ENCODE peak calls at places on chromosome 14, in seven cellular contexts. H is T-helper 9 cell, V is lower leg skin, C is ELR, G is GM23248, I is T-cell, B is NCI-H748 treated with DMSO at 0.1 percent for 48 hours. N is an unnamed sample.

GRCh38 chr14:92493492-92493891 is 20.1 kb upstream of the RIN3 start:
- DNase-seq in H (no peak), V (no peak), C (no peak), G (no peak), I (no peak), B (no peak), N (no peak)

GRCh38 chr14:54686871-54687749 is 120.2 kb downstream of the SAMD4A start:
- DNase-seq in H (no peak), V (no peak), C (no peak), G (peak; percentile 67), I (no peak), B (no peak), N (no peak)

GRCh38 chr14:75577090-75577489 is 1.3 kb upstream of the FLVCR2 start:
- DNase-seq in H (no peak), V (no peak), C (no peak), G (no peak), I (no peak), B (no peak), N (no peak)

GRCh38 chr14:20609215-20610001 is 18.2 kb upstream of the RNASE12 start:
- DNase-seq in H (peak; percentile 36), V (peak; percentile 83), C (peak; percentile 91), G (peak; percentile 92), I (peak; percentile 58), B (peak; percentile 90), N (peak; percentile 84)

GRCh38 chr14:105249175-105250007 is 1.1 kb downstream of the BTBD6 start:
- DNase-seq in H (peak; percentile 11), V (no peak), C (peak; percentile 35), G (peak; percentile 67), I (no peak), B (no peak), N (no peak)

GRCh38 chr14:90336985-90337384 is 5.2 kb upstream of the NRDE2 start:
- DNase-seq in H (no peak), V (no peak), C (no peak), G (no peak), I (no peak), B (no peak), N (no peak)

GRCh38 chr14:99270491-99271287 is 1.3 kb downstream of the BCL11B start:
- DNase-seq in H (no peak), V (no peak), C (no peak), G (peak; percentile 9), I (peak; percentile 31), B (peak; percentile 33), N (no peak)

GRCh38 chr14:101707285-101707842 is 54.1 kb upstream of the PPP2R5C start:
- DNase-seq in H (no peak), V (peak; percentile 64), C (peak; percentile 85), G (peak; percentile 84), I (peak; percentile 59), B (peak; percentile 67), N (peak; percentile 76)

GRCh38 chr14:92706386-92706785 is 42.0 kb downstream of the LGMN start:
- DNase-seq in H (no peak), V (no peak), C (no peak), G (no peak), I (no peak), B (no peak), N (no peak)

GRCh38 chr14:102758087-102758486 is 19.2 kb upstream of the TRAF3 start:
- DNase-seq in H (no peak), V (no peak), C (no peak), G (no peak), I (no peak), B (no peak), N (no peak)

GRCh38 chr14:49931523-49931922 is 38.6 kb downstream of the ARF6 start:
- DNase-seq in H (no peak), V (no peak), C (no peak), G (no peak), I (no peak), B (no peak), N (no peak)

GRCh38 chr14:58836303-58836702 is 198.5 kb downstream of the DACT1 start:
- DNase-seq in H (no peak), V (no peak), C (no peak), G (no peak), I (no peak), B (no peak), N (no peak)

GRCh38 chr14:58107041-58107440 is 45.0 kb downstream of the ARMH4 start:
- DNase-seq in H (no peak), V (no peak), C (no peak), G (no peak), I (no peak), B (no peak), N (no peak)

GRCh38 chr14:75578786-75579781 is 664 bp downstream of the FLVCR2 start:
- DNase-seq in H (no peak), V (peak; percentile 28), C (no peak), G (no peak), I (no peak), B (peak; percentile 64), N (no peak)

GRCh38 chr14:74763803-74764531 is 851 bp downstream of the YLPM1 start:
- DNase-seq in H (no peak), V (peak; percentile 14), C (peak; percentile 58), G (peak; percentile 76), I (no peak), B (no peak), N (no peak)

GRCh38 chr14:29926228-29926627 is 1.4 kb downstream of the PRKD1 start:
- DNase-seq in H (no peak), V (no peak), C (peak; percentile 13), G (peak; percentile 29), I (no peak), B (no peak), N (no peak)

GRCh38 chr14:49992901-49993335 is 100.0 kb downstream of the ARF6 start:
- DNase-seq in H (no peak), V (no peak), C (peak; percentile 96), G (peak; percentile 95), I (no peak), B (no peak), N (no peak)